ENCODE peak calls at places on chromosome 2, in eight cellular contexts. A is astrocyte; V is neural progenitor cell; F is transverse colon; I is GM06990; K is CD8-positive, alpha-beta T cell; W is fibroblast of pulmonary artery; H is right lobe of liver. Z is an unnamed sample.

GRCh38 chr2:89837962-89838625 is 1146.6 kb downstream of the RPIA start:
- DNase-seq in A (no peak), V (no peak), F (no peak), I (no peak), K (no peak), W (peak; percentile 27), H (no peak), Z (peak; percentile 46)

GRCh38 chr2:179532890-179533289 is 268.3 kb upstream of the SESTD1 start:
- DNase-seq in A (no peak), V (peak; percentile 75), F (no peak), I (no peak), K (no peak), W (peak; percentile 55), H (no peak), Z (peak; percentile 30)

GRCh38 chr2:19299032-19299431 is 59.4 kb downstream of the OSR1 start:
- DNase-seq in A (peak; percentile 12), V (no peak), F (no peak), I (no peak), K (no peak), W (no peak), H (no peak), Z (no peak)

GRCh38 chr2:30645745-30646119 is 161.5 kb downstream of the CAPN13 start:
- DNase-seq in A (no peak), V (no peak), F (no peak), I (no peak), K (no peak), W (no peak), H (no peak), Z (no peak)

GRCh38 chr2:12688156-12688555 is 28.6 kb upstream of the TRIB2 start:
- DNase-seq in A (peak; percentile 18), V (no peak), F (no peak), I (no peak), K (no peak), W (no peak), H (no peak), Z (no peak)

GRCh38 chr2:120772261-120772660 is 36.6 kb downstream of the GLI2 start:
- DNase-seq in A (no peak), V (no peak), F (no peak), I (no peak), K (no peak), W (no peak), H (no peak), Z (no peak)

GRCh38 chr2:105141099-105141614 is 100.4 kb upstream of the GPR45 start:
- DNase-seq in A (no peak), V (no peak), F (no peak), I (no peak), K (no peak), W (no peak), H (no peak), Z (peak; percentile 29)

GRCh38 chr2:156182132-156182531 is 150.4 kb downstream of the NR4A2 start:
- DNase-seq in A (no peak), V (no peak), F (peak; percentile 29), I (no peak), K (no peak), W (no peak), H (no peak), Z (peak; percentile 99)

GRCh38 chr2:120935339-120936313 is 200.0 kb downstream of the GLI2 start:
- DNase-seq in A (peak; percentile 88), V (peak; percentile 51), F (peak; percentile 28), I (no peak), K (no peak), W (peak; percentile 50), H (no peak), Z (no peak)

GRCh38 chr2:240559271-240559670 is 886 bp upstream of the DUSP28 start:
- DNase-seq in A (no peak), V (no peak), F (no peak), I (no peak), K (no peak), W (no peak), H (no peak), Z (no peak)

GRCh38 chr2:86703704-86704370 is 16.3 kb upstream of the RMND5A start:
- DNase-seq in A (peak; percentile 58), V (no peak), F (peak; percentile 73), I (no peak), K (no peak), W (peak; percentile 59), H (no peak), Z (peak; percentile 96)

DNA sequence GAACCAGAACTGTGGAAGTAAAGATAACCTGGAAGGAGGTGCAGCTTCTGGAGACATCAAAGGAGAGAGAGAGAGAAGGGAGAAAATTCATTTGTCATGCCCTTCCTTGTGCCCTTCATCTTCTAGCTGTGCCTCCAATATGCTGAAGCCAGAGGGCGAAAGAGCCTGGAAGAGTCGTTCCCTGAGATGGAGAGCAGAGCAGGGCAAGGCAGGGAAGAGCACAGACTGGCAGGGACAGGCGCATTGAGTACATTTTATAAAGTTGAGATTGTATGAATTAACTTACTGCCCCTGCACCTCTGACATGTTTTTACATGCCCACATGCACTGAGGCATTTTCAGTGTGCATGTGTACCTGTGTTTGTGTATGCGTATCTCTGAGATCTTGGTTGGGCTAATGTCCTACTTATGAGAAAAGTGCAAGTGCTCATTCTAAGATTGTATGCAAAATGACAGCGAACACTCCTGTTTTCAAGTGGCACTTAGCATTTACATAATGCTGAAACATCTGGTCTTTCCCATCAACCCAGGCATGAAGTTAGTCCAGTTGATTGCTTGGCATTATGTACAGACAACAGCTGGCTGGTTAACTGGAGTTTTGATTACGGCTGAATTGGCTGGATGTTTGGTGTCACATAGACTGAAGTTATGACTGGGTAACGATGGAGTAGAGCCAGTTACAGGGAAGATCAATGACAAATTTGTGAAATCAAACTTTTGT is 23.7 kb upstream of the MMADHC start:
- DNase-seq in A (no peak), V (peak; percentile 49), F (no peak), I (no peak), K (no peak), W (no peak), H (no peak), Z (peak; percentile 52)
- TF ChIP-seq CTCF in A (no peak), V (peak; percentile 54), F (no peak), I (no peak), K (no peak), W (peak; percentile 22), H (peak; percentile 5), Z (peak; percentile 61)

GRCh38 chr2:219509780-219510511 is 4.3 kb upstream of the ASIC4 start:
- DNase-seq in A (no peak), V (peak; percentile 88), F (peak; percentile 57), I (no peak), K (peak; percentile 52), W (peak; percentile 50), H (peak; percentile 54), Z (peak; percentile 57)
- H3K4me3 ChIP-seq in A (no peak overlapping the region), V (peak overlapping the region; percentile 43), F (peak overlapping the region; percentile 22), I (no peak overlapping the region), K (no peak overlapping the region), W (peak overlapping the region; percentile 42), H (no peak overlapping the region), Z (no peak overlapping the region)

GRCh38 chr2:111618953-111619902 is 264.8 kb downstream of the ANAPC1 start:
- DNase-seq in A (no peak), V (peak; percentile 17), F (no peak), I (no peak), K (no peak), W (peak; percentile 59), H (no peak), Z (peak; percentile 39)
- TF ChIP-seq CTCF in A (no peak), V (peak; percentile 34), F (peak; percentile 20), I (peak; percentile 14), K (no peak), W (peak; percentile 42), H (peak; percentile 17), Z (peak; percentile 22)

GRCh38 chr2:216984937-216985336 is 125.1 kb upstream of the TNP1 start:
- DNase-seq in A (no peak), V (no peak), F (no peak), I (no peak), K (no peak), W (no peak), H (peak; percentile 78), Z (no peak)

GRCh38 chr2:216991563-216991962 is 131.7 kb upstream of the TNP1 start:
- DNase-seq in A (no peak), V (no peak), F (no peak), I (no peak), K (no peak), W (peak; percentile 6), H (no peak), Z (no peak)

GRCh38 chr2:216989335-216990129 is 129.7 kb upstream of the TNP1 start:
- DNase-seq in A (peak; percentile 30), V (no peak), F (no peak), I (no peak), K (no peak), W (peak; percentile 28), H (no peak), Z (peak; percentile 15)

GRCh38 chr2:216985658-216986141 is 125.8 kb upstream of the TNP1 start:
- DNase-seq in A (no peak), V (peak; percentile 73), F (no peak), I (no peak), K (no peak), W (no peak), H (no peak), Z (no peak)

DNA sequence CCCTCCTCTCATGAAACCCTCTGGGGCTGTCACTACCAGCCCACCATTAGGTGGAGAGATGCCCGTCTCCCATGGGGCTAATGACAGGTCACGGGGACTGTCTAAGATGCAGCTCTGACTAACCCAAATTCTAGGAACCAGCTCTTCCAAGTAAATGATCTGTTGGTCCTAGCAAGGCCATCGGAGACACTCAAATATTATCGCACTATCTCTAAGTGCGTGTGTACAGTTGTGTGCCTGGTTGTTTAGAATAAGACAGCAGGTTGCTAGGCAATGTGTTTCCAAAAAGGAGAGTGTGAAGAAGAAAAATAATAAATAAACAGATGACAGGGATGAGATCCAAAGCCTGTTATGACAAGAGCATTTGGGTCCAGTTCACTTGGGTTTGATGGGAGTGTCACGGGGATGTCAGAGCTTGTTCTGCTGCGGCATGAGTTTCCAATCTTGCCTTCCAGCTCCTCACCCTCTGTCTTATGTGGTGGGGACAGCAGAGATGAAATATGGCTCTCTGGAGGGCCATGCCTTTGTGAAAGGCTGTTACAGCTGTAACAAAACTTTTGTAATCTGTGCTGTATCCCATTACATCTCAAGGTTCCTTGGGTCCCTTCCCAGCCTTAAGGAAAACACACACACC is 127.4 kb upstream of the TNP1 start:
- DNase-seq in A (no peak), V (no peak), F (no peak), I (no peak), K (no peak), W (no peak), H (no peak), Z (no peak)
- H3K4me3 ChIP-seq in A (no peak overlapping the region), V (no peak overlapping the region), F (no peak overlapping the region), I (no peak overlapping the region), K (no peak overlapping the region), W (no peak overlapping the region), H (no peak overlapping the region), Z (no peak overlapping the region)